ENCODE peak calls at places on chromosomes 4 and X, in five cellular contexts. X is HEK293T; T is anterior cingulate cortex; K is right lobe of liver; S is activated CD8-positive, alpha-beta memory T cell treated with anti-CD3 and anti-CD28 coated beads for 1 hour. E is an unnamed sample.

GRCh38 chr4:24731448-24731847 is 63.9 kb upstream of the SOD3 start:
- DNase-seq in S (no peak), T (no peak), K (no peak), X (no peak), E (no peak)

GRCh38 chrX:44536198-44536597 is 6.5 kb downstream of the FUNDC1 start:
- DNase-seq in K (no peak), S (no peak), T (no peak), X (no peak), E (no peak)

GRCh38 chrX:12434493-12434892 is 296.2 kb downstream of the FRMPD4 start:
- DNase-seq in K (no peak), S (no peak), X (no peak), T (no peak), E (no peak)

GRCh38 chrX:773292-774025 is 142.9 kb downstream of the SHOX start:
- DNase-seq in X (no peak), T (no peak), S (no peak), K (peak; percentile 17), E (no peak)

GRCh38 chr4:88219099-88219498 is 60.7 kb upstream of the ABCG2 start:
- DNase-seq in K (no peak), T (no peak), X (peak; percentile 39), S (no peak), E (peak; percentile 69)

GRCh38 chrX:100674705-100675104 is 30.7 kb downstream of the SRPX2 start:
- DNase-seq in T (no peak), S (no peak), X (no peak), K (no peak), E (no peak)

GRCh38 chrX:110086916-110087484 is 84.1 kb downstream of the TMEM164 start:
- DNase-seq in S (no peak), K (no peak), X (no peak), T (no peak), E (no peak)

GRCh38 chr4:98434816-98435215 is 173.6 kb downstream of the RAP1GDS1 start:
- DNase-seq in K (no peak), T (no peak), S (no peak), X (no peak), E (no peak)

GRCh38 chr4:81747242-81747930 is 275.7 kb upstream of the RASGEF1B start:
- DNase-seq in X (no peak), T (no peak), S (no peak), K (no peak), E (no peak)

GRCh38 chr4:162061214-162061613 is 102.6 kb downstream of the FSTL5 start:
- DNase-seq in T (no peak), S (no peak), K (no peak), X (no peak), E (no peak)

GRCh38 chrX:154445776-154446175 is 1.8 kb downstream of the FAM50A start:
- DNase-seq in T (no peak), K (no peak), S (no peak), X (no peak), E (no peak)

GRCh38 chr4:176492648-176493302 is 173.0 kb downstream of the SPCS3 start:
- DNase-seq in T (no peak), S (no peak), X (no peak), K (no peak), E (no peak)

GRCh38 chr4:188960411-188961093 is 821.3 kb downstream of the TRIML1 start:
- DNase-seq in X (no peak), S (no peak), K (no peak), T (no peak), E (no peak)

GRCh38 chr4:8910822-8911310 is 39.2 kb upstream of the HMX1 start:
- DNase-seq in K (peak; percentile 27), S (no peak), T (no peak), X (no peak), E (no peak)

GRCh38 chr4:26992657-26993361 is 132.2 kb downstream of the STIM2 start:
- DNase-seq in T (no peak), X (no peak), S (no peak), K (no peak), E (peak; percentile 65)

GRCh38 chr4:113539408-113539807 is 222.1 kb downstream of the CAMK2D start:
- DNase-seq in K (no peak), X (no peak), S (no peak), T (no peak), E (no peak)

GRCh38 chr4:5079581-5079980 is 28.3 kb downstream of the STK32B start:
- DNase-seq in K (no peak), T (no peak), X (no peak), S (no peak), E (no peak)

GRCh38 chrX:57516491-57516890 is 75.3 kb upstream of the ZXDB start:
- DNase-seq in K (no peak), T (no peak), S (no peak), X (no peak), E (no peak)

GRCh38 chr4:176845636-176846035 is 52.9 kb upstream of the VEGFC start:
- DNase-seq in S (no peak), K (no peak), T (no peak), X (no peak), E (no peak)

GRCh38 chrX:145865082-145865481 is 47.5 kb downstream of the SLITRK2 start:
- DNase-seq in S (no peak), K (no peak), X (no peak), T (no peak), E (no peak)

GRCh38 chr4:4269856-4270255 is 20.1 kb downstream of the LYAR start:
- DNase-seq in K (no peak), S (no peak), T (no peak), X (no peak), E (no peak)

GRCh38 chr4:55318135-55318534 is 27.9 kb upstream of the SRD5A3 start:
- DNase-seq in K (no peak), X (no peak), S (no peak), T (no peak), E (peak; percentile 27)

GRCh38 chrX:20265221-20265725 is 1.4 kb downstream of the RPS6KA3 start:
- DNase-seq in X (peak; percentile 58), S (no peak), K (peak; percentile 55), T (peak; percentile 16), E (peak; percentile 0)

GRCh38 chr4:35559559-35560365 is 684.6 kb downstream of the ARAP2 start:
- DNase-seq in K (no peak), S (no peak), X (no peak), T (no peak), E (no peak)

GRCh38 chr4:109010534-109010933 is 247.7 kb upstream of the ETNPPL start:
- DNase-seq in S (no peak), T (no peak), X (no peak), K (no peak), E (no peak)

GRCh38 chr4:80568891-80569290 is 233.4 kb downstream of the CFAP299 start:
- DNase-seq in X (no peak), S (no peak), T (no peak), K (no peak), E (no peak)

GRCh38 chr4:138114434-138114833 is 127.7 kb downstream of the SLC7A11 start:
- DNase-seq in K (no peak), T (no peak), X (no peak), S (no peak), E (no peak)

GRCh38 chr4:140061194-140061593 is 92.8 kb downstream of the MAML3 start:
- DNase-seq in X (no peak), S (no peak), T (no peak), K (no peak), E (no peak)

GRCh38 chr4:26238782-26239647 is 81.8 kb upstream of the RBPJ start:
- DNase-seq in T (peak; percentile 40), S (no peak), K (no peak), X (no peak), E (peak; percentile 44)

GRCh38 chr4:109967798-109968520 is 55.3 kb downstream of the EGF start:
- DNase-seq in X (no peak), T (no peak), K (no peak), S (no peak), E (no peak)

GRCh38 chrX:1248381-1249061 is 20.1 kb upstream of the CSF2RA start:
- DNase-seq in K (no peak), X (peak; percentile 32), T (no peak), S (no peak), E (no peak)

GRCh38 chr4:38163216-38164006 is 203.2 kb downstream of the PTTG2 start:
- DNase-seq in X (no peak), K (no peak), S (no peak), T (no peak), E (no peak)

GRCh38 chrX:45258741-45259402 is 58.2 kb upstream of the DIPK2B start:
- DNase-seq in S (no peak), K (no peak), X (no peak), T (no peak), E (no peak)

GRCh38 chr4:106172846-106173245 is 143.2 kb downstream of the TBCK start:
- DNase-seq in X (no peak), T (no peak), S (no peak), K (no peak), E (no peak)

GRCh38 chr4:119977135-119977534 is 89.5 kb downstream of the MAD2L1 start:
- DNase-seq in T (no peak), S (no peak), X (no peak), K (no peak), E (no peak)

E was measured in hippocampal formation.